ENCODE peak calls at places on chromosomes 16 and 17, in four cellular contexts. One of them, this sample, is unnamed. For H3K9me3, the result is how much of the 10 kb centered on the place peaks cover.

GRCh38 chr16:28309811-28310311 is 17.5 kb downstream of the SBK1 start:
- DNase-seq in A549: no peak
- DNase-seq in transverse colon: peak
- DNase-seq in sigmoid colon: no peak
- DNase-seq in this sample: no peak

GRCh38 chr17:44108440-44109311 is 14.8 kb downstream of the HDAC5 start:
- DNase-seq in A549: peak
- DNase-seq in transverse colon: peak
- DNase-seq in sigmoid colon: peak
- DNase-seq in this sample: peak

GRCh38 chr16:75309899-75310430 is 58.5 kb upstream of the BCAR1 start:
- DNase-seq in A549: peak
- DNase-seq in transverse colon: peak
- DNase-seq in sigmoid colon: no peak
- DNase-seq in this sample: no peak

GRCh38 chr17:75980188-75981018 is 1.4 kb downstream of the TEN1 start:
- DNase-seq in A549: no peak
- DNase-seq in transverse colon: no peak
- DNase-seq in sigmoid colon: peak
- DNase-seq in this sample: no peak

GRCh38 chr17:27633312-27634025 is 2.5 kb downstream of the LGALS9 start:
- DNase-seq in A549: no peak
- DNase-seq in transverse colon: peak
- DNase-seq in sigmoid colon: no peak
- DNase-seq in this sample: no peak

GRCh38 chr17:68431045-68431608 is 26.2 kb downstream of the WIPI1 start:
- DNase-seq in A549: no peak
- DNase-seq in transverse colon: no peak
- DNase-seq in sigmoid colon: no peak
- DNase-seq in this sample: no peak

GRCh38 chr16:1960665-1961630 is 1.6 kb downstream of the NDUFB10 start:
- DNase-seq in A549: peak
- DNase-seq in transverse colon: no peak
- DNase-seq in sigmoid colon: no peak
- DNase-seq in this sample: no peak

GRCh38 chr17:60386475-60387058 is 5.4 kb downstream of the USP32 start:
- DNase-seq in A549: no peak
- DNase-seq in transverse colon: no peak
- DNase-seq in sigmoid colon: no peak
- DNase-seq in this sample: no peak

GRCh38 chr17:1150863-1151685 is 28.7 kb downstream of the ABR start:
- DNase-seq in A549: no peak
- DNase-seq in transverse colon: no peak
- DNase-seq in sigmoid colon: no peak
- DNase-seq in this sample: no peak

GRCh38 chr16:68065716-68066305 is 19.4 kb upstream of the NFATC3 start:
- DNase-seq in A549: no peak
- DNase-seq in transverse colon: no peak
- DNase-seq in sigmoid colon: no peak
- DNase-seq in this sample: no peak

GRCh38 chr16:58346831-58347371 is 45.4 kb upstream of the GINS3 start:
- DNase-seq in A549: no peak
- DNase-seq in transverse colon: no peak
- DNase-seq in sigmoid colon: no peak
- DNase-seq in this sample: no peak

GRCh38 chr16:1520461-1520860 is 13.0 kb upstream of the TMEM204 start:
- DNase-seq in A549: no peak
- DNase-seq in transverse colon: no peak
- DNase-seq in sigmoid colon: no peak
- DNase-seq in this sample: no peak

GRCh38 chr17:3308603-3309002 is 10.4 kb upstream of the OR3A1 start:
- DNase-seq in A549: no peak
- DNase-seq in transverse colon: no peak
- DNase-seq in sigmoid colon: no peak
- DNase-seq in this sample: no peak
- H3K9me3 ChIP-seq in A549: under half
- H3K9me3 ChIP-seq in transverse colon: under half
- H3K9me3 ChIP-seq in sigmoid colon: under half
- H3K9me3 ChIP-seq in this sample: under half

DNA sequence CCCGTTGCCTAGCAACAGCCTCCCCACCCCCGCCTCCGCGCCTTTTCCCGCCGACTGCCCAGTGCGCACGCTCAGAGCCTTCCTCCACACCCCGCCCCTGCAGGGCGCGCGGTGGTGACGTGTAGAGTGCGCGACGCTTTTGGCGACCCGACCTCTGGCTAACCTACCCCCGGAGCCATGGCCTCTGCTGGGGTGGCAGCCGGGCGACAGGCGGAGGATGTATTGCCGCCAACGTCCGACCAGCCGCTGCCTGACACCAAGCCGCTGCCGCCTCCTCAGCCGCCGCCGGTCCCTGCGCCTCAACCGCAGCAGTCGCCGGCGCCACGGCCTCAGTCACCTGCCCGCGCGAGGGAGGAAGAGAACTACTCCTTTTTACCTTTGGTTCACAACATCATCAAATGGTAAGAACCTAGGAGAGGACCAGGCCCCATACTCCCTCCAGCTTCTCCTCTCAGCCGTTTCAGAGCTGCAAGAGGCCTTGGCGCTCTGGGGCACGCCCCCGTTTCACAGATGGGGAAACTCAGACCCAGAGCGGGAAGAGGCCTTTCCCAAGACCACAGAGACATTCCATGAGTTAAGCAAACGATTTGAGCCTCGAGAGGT is at the start of gene MED9:
- DNase-seq in A549: peak
- DNase-seq in transverse colon: peak
- DNase-seq in sigmoid colon: peak
- DNase-seq in this sample: peak
- TF ChIP-seq POLR2A in A549: peak
- TF ChIP-seq POLR2A in transverse colon: peak
- TF ChIP-seq POLR2A in sigmoid colon: peak
- TF ChIP-seq POLR2A in this sample: no peak

DNA sequence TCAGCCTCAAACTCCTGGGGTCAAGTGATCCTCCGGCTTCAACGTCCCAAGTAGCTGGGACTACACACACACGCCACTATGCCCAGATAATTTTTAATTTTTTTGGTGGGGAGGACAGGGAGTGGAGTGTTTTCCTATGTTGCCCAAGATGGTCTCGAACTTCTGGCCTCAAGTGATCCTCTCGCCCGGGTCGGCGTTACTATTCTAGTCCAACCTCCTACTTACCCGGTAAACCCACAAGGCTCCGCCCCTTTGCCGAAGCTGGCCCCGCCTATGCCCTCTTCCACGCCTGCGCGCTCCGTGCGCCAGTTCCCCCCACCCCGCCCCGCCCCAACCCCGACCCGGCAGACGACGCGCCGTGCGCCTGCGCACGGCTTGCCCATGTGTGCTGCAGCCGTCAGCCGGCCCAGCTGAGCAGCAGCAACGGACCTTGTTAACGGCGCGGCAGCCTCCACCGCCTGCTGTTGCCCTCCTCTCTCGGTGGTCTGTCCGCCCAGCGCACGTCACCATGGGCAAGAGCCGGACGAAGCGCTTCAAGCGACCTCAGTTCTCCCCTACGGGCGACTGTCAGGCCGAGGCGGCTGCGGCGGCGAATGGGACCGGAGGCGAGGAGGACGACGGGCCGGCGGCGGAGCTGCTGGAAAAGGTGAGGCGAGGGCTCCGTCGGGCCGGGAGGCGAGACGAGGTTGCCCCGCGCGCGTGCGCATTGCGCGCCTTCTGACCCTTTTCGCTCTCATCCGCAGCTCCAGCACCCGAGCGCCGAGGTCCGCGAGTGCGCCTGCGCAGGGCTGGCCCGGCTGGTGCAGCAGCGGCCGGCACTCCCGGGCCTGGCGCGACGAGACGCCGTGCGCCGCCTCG is at the start of gene HEATR3:
- DNase-seq in A549: peak
- DNase-seq in transverse colon: peak
- DNase-seq in sigmoid colon: peak
- DNase-seq in this sample: peak
- TF ChIP-seq EP300 in A549: no peak
- TF ChIP-seq EP300 in transverse colon: no peak
- TF ChIP-seq EP300 in sigmoid colon: no peak
- TF ChIP-seq EP300 in this sample: peak

GRCh38 chr17:50042211-50042610 is 13.7 kb upstream of the ITGA3 start:
- DNase-seq in A549: no peak
- DNase-seq in transverse colon: no peak
- DNase-seq in sigmoid colon: no peak
- DNase-seq in this sample: peak
- H3K9me3 ChIP-seq in A549: under half
- H3K9me3 ChIP-seq in transverse colon: under half
- H3K9me3 ChIP-seq in sigmoid colon: under half
- H3K9me3 ChIP-seq in this sample: under half

DNA sequence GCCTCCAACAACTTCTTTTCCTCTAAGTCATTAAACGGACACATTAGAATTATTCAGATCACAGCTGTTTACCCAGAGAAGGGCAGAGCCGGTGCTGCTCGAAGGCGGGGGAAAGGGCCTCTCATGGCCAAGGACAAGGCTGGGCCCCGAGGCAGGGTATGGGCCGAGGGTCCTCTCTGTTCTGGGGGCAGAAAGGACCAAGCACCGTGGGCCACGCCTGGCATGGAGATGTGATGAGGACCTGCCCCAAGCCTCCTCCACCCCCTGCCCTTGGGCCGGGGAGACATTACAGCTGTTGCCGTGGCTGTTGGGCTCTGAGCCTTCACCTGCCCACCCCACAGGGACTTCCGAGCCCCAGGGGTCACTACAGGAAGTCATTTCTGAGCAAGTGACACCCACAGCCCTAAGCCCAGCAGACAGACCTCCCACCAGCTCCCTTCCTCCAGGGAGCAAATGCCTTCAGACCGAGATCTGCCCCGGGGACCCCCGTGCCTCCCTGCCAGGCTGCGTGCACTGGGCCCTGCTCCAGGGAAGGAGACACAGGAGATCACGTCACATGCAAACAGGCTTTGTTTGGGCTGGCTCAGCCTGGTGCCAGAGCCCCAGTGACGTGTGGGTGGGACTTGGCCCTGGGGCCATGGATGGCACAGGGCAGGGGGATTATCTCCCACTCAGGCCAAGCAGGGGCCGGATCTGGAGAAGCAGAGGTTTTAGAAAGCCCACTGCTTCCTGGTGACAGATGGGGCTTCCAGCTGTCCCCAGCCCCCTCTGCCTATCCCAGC is 652 bp upstream of the PVALEF start:
- DNase-seq in A549: no peak
- DNase-seq in transverse colon: no peak
- DNase-seq in sigmoid colon: peak
- DNase-seq in this sample: no peak
- TF ChIP-seq POLR2A in A549: no peak
- TF ChIP-seq POLR2A in transverse colon: no peak
- TF ChIP-seq POLR2A in sigmoid colon: no peak
- TF ChIP-seq POLR2A in this sample: no peak

DNA sequence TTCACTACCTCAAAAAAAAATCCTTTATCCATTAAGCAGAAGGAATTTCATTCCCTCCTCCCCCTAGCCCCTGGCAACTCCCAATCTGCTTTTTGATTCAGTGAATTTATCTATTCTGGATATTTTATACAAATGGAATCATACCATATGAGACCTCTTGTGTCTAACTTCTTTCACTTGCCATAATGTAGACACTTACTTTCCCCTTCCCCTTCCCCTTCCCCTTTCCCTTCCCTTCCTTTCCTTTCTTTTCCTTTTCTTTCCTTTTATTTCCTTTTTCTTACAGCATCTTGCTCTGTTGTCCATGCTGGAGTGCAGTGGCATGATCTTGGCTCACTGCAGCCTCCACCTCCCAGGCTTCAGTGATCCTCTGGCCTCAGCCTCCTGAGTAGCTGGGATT is 50.5 kb downstream of the PSMD12 start:
- DNase-seq in A549: no peak
- DNase-seq in transverse colon: no peak
- DNase-seq in sigmoid colon: no peak
- DNase-seq in this sample: no peak
- TF ChIP-seq EP300 in A549: no peak
- TF ChIP-seq EP300 in transverse colon: no peak
- TF ChIP-seq EP300 in sigmoid colon: no peak
- TF ChIP-seq EP300 in this sample: no peak

GRCh38 chr17:56928586-56928985 is 14.7 kb upstream of the TRIM25 start:
- DNase-seq in A549: no peak
- DNase-seq in transverse colon: no peak
- DNase-seq in sigmoid colon: no peak
- DNase-seq in this sample: no peak
- H3K9me3 ChIP-seq in A549: under half
- H3K9me3 ChIP-seq in transverse colon: under half
- H3K9me3 ChIP-seq in sigmoid colon: under half
- H3K9me3 ChIP-seq in this sample: under half

DNA sequence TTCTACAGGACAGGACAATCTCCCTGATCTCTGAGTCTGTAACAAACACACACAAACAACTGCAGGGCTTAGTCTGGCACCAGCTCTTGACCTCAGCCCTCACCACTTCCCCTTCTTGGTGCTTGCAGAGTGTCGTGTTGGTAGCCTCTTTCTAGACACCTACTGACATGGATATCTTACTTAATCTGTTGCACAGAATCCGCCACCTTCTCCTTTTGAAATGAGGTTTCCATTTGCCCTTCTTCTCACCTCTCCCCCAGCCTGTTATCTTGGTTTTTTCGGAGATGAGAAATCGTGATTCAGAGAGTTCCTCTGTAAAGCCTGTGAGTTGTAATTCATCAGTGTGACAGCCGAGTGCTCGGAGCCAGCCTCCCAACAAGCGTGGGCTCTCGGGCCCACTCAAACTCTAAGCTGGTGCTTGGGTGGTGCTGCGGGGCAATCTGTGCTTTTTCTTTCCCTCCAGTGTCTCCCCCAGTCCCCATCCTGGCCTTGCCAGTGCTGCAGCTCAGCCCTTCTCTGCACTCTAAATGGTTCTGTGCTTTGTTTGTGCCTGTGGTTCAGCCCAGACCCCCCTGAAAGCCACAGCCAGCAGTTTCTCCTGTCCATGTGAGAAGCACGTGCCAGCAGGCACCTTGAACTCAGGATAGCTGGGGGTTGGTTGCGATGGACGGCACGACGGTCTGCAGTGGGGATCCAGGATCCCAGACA is 28.1 kb downstream of the KIAA0513 start:
- DNase-seq in A549: no peak
- DNase-seq in transverse colon: peak
- DNase-seq in sigmoid colon: no peak
- DNase-seq in this sample: peak
- TF ChIP-seq POLR2A in A549: no peak
- TF ChIP-seq POLR2A in transverse colon: peak
- TF ChIP-seq POLR2A in sigmoid colon: no peak
- TF ChIP-seq POLR2A in this sample: no peak

GRCh38 chr17:19508327-19508867 is 25.3 kb upstream of the SLC47A1 start:
- DNase-seq in A549: no peak
- DNase-seq in transverse colon: peak
- DNase-seq in sigmoid colon: peak
- DNase-seq in this sample: no peak
- TF ChIP-seq EP300 in A549: no peak
- TF ChIP-seq EP300 in transverse colon: no peak
- TF ChIP-seq EP300 in sigmoid colon: no peak
- TF ChIP-seq EP300 in this sample: no peak

This sample was measured in tibial nerve.